ENCODE peak calls at places on chromosome 17, in six cellular contexts. N is mucosa of gallbladder; A is pulmonary artery endothelial cell; G is NCI-H446 treated with DMSO at 0.1 percent for 48 hours; F is DND-41; K is stimulated activated CD8-positive, alpha-beta memory T cell treated with anti-CD3 and anti-CD28 coated beads, Interleukin-7, amount 100 ng/mL, for 1 hour. J is an unnamed sample.

GRCh38 chr17:72060084-72060483 is 60.7 kb upstream of the SOX9 start:
- DNase-seq in N (no peak), A (no peak), G (no peak), K (no peak), F (no peak), J (no peak)

GRCh38 chr17:69978056-69978646 is 96.9 kb upstream of the KCNJ16 start:
- DNase-seq in G (no peak), N (no peak), K (no peak), F (no peak), A (no peak), J (no peak)

GRCh38 chr17:68141050-68141449 is 105.5 kb downstream of the KPNA2 start:
- DNase-seq in N (no peak), G (no peak), F (no peak), K (no peak), A (no peak), J (no peak)

GRCh38 chr17:72725432-72726068 is 366.9 kb downstream of the SLC39A11 start:
- DNase-seq in G (peak; percentile 25), N (peak; percentile 59), A (peak; percentile 10), K (peak; percentile 15), F (peak; percentile 49), J (peak; percentile 40)

GRCh38 chr17:40176409-40177110 is 710 bp upstream of the RAPGEFL1 start:
- DNase-seq in F (no peak), A (no peak), G (no peak), K (no peak), N (peak; percentile 69), J (no peak)

GRCh38 chr17:79777166-79777843 is 643 bp upstream of the CBX2 start:
- DNase-seq in F (peak; percentile 80), G (peak; percentile 65), N (no peak), K (no peak), A (no peak), J (peak; percentile 35)

GRCh38 chr17:44198721-44199552 is 747 bp downstream of the ATXN7L3 start:
- DNase-seq in A (no peak), K (peak; percentile 15), N (peak; percentile 38), G (no peak), F (peak; percentile 69), J (no peak)

GRCh38 chr17:59496178-59496577 is 69.2 kb upstream of the DHX40 start:
- DNase-seq in G (no peak), N (no peak), A (no peak), K (no peak), F (no peak), J (no peak)

GRCh38 chr17:28226563-28226962 is 92.4 kb upstream of the TMEM97 start:
- DNase-seq in G (no peak), A (no peak), K (no peak), F (no peak), N (no peak), J (no peak)